ENCODE peak calls at places on chromosomes 5 and 9, in eight cellular contexts. J is HFFc6, B is ascending aorta, F is AG09309, M is psoas muscle, G is mucosa of descending colon, R is Peyer's patch, P is fibroblast of the aortic adventitia. Q is an unnamed sample.

GRCh38 chr5:73625905-73626811 is at the start of gene ARHGEF28:
- DNase-seq in J (peak), B (peak), F (no peak), M (peak), G (peak), R (no peak), P (peak), Q (no peak)

GRCh38 chr5:153211052-153211451 is 279.4 kb upstream of the GRIA1 start:
- DNase-seq in J (no peak), B (no peak), F (no peak), M (no peak), G (no peak), R (no peak), P (no peak), Q (no peak)

GRCh38 chr5:173746050-173746449 is 129.6 kb upstream of the BOD1 start:
- DNase-seq in J (no peak), B (no peak), F (no peak), M (no peak), G (no peak), R (no peak), P (no peak), Q (no peak)

GRCh38 chr5:172114875-172115422 is 73.1 kb downstream of the STK10 start:
- DNase-seq in J (no peak), B (no peak), F (no peak), M (peak), G (peak), R (peak), P (no peak), Q (no peak)

GRCh38 chr9:3337515-3337914 is 188.3 kb downstream of the RFX3 start:
- DNase-seq in J (peak), B (no peak), F (peak), M (no peak), G (no peak), R (no peak), P (peak), Q (peak)

GRCh38 chr5:151243564-151243963 is 9.4 kb upstream of the GM2A start:
- DNase-seq in J (no peak), B (no peak), F (no peak), M (no peak), G (no peak), R (no peak), P (no peak), Q (no peak)

GRCh38 chr9:87675466-87675865 is 50.5 kb upstream of the CTSL start:
- DNase-seq in J (no peak), B (no peak), F (no peak), M (no peak), G (no peak), R (no peak), P (no peak), Q (no peak)

GRCh38 chr9:34376596-34377401 is at the start of gene MYORG:
- DNase-seq in J (peak), B (peak), F (no peak), M (peak), G (peak), R (peak), P (peak), Q (peak)

GRCh38 chr9:79000218-79001002 is 571.4 kb upstream of the TLE4 start:
- DNase-seq in J (no peak), B (no peak), F (no peak), M (no peak), G (no peak), R (no peak), P (no peak), Q (no peak)

GRCh38 chr5:124634228-124634819 is 112.1 kb downstream of the ZNF608 start:
- DNase-seq in J (peak), B (no peak), F (no peak), M (no peak), G (no peak), R (no peak), P (no peak), Q (no peak)

GRCh38 chr5:97534166-97534565 is 351.1 kb upstream of the RIOK2 start:
- DNase-seq in J (peak), B (no peak), F (peak), M (no peak), G (no peak), R (no peak), P (peak), Q (peak)

GRCh38 chr5:73899055-73899454 is 273.1 kb downstream of the ARHGEF28 start:
- DNase-seq in J (no peak), B (no peak), F (no peak), M (no peak), G (no peak), R (no peak), P (no peak), Q (no peak)

GRCh38 chr9:68704804-68705635 is at the start of gene PIP5K1B:
- DNase-seq in J (peak), B (peak), F (no peak), M (peak), G (peak), R (peak), P (peak), Q (peak)

GRCh38 chr9:110179734-110180133 is 28.2 kb downstream of the C9orf152 start:
- DNase-seq in J (peak), B (no peak), F (peak), M (no peak), G (no peak), R (no peak), P (peak), Q (peak)

GRCh38 chr9:135101068-135101410 is 13.6 kb downstream of the OLFM1 start:
- DNase-seq in J (no peak), B (no peak), F (no peak), M (no peak), G (no peak), R (no peak), P (no peak), Q (no peak)

GRCh38 chr9:136129176-136129575 is 10.5 kb upstream of the TMEM250 start:
- DNase-seq in J (no peak), B (no peak), F (no peak), M (no peak), G (no peak), R (no peak), P (no peak), Q (no peak)

GRCh38 chr5:89396262-89396975 is 513.4 kb upstream of the MEF2C start:
- DNase-seq in J (no peak), B (no peak), F (peak), M (no peak), G (no peak), R (peak), P (peak), Q (no peak)

GRCh38 chr9:35675204-35675603 is 1.5 kb downstream of the CA9 start:
- DNase-seq in J (no peak), B (no peak), F (no peak), M (no peak), G (peak), R (no peak), P (no peak), Q (no peak)

GRCh38 chr9:126705767-126706697 is 92.3 kb downstream of the LMX1B start:
- DNase-seq in J (peak), B (peak), F (no peak), M (peak), G (no peak), R (peak), P (peak), Q (no peak)

GRCh38 chr5:157266286-157267007 is 524 bp downstream of the CYFIP2 start:
- DNase-seq in J (no peak), B (no peak), F (no peak), M (no peak), G (peak), R (peak), P (no peak), Q (no peak)

GRCh38 chr5:2013301-2014057 is 130.8 kb upstream of the IRX4 start:
- DNase-seq in J (no peak), B (no peak), F (no peak), M (no peak), G (no peak), R (no peak), P (no peak), Q (no peak)

GRCh38 chr5:168876419-168876818 is 297.3 kb upstream of the PANK3 start:
- DNase-seq in J (no peak), B (no peak), F (no peak), M (no peak), G (no peak), R (no peak), P (no peak), Q (no peak)

GRCh38 chr5:168872246-168872645 is 293.1 kb upstream of the PANK3 start:
- DNase-seq in J (no peak), B (no peak), F (no peak), M (no peak), G (no peak), R (no peak), P (no peak), Q (no peak)

GRCh38 chr5:168875839-168876238 is 296.7 kb upstream of the PANK3 start:
- DNase-seq in J (no peak), B (no peak), F (no peak), M (no peak), G (no peak), R (no peak), P (no peak), Q (no peak)

GRCh38 chr5:168877132-168877895 is 298.1 kb upstream of the PANK3 start:
- DNase-seq in J (no peak), B (no peak), F (no peak), M (no peak), G (no peak), R (no peak), P (no peak), Q (no peak)

GRCh38 chr5:168874713-168875380 is 295.7 kb upstream of the PANK3 start:
- DNase-seq in J (no peak), B (no peak), F (no peak), M (no peak), G (no peak), R (no peak), P (no peak), Q (no peak)
- TF ChIP-seq CTCF in J (peak), B (no peak), F (peak), M (no peak), G (no peak), R (no peak), P (peak), Q (no peak)

GRCh38 chr9:137836831-137837241 is 40.7 kb upstream of the CACNA1B start:
- DNase-seq in J (no peak), B (no peak), F (no peak), M (no peak), G (no peak), R (no peak), P (no peak), Q (no peak)
- TF ChIP-seq CTCF in J (peak), B (no peak), F (no peak), M (no peak), G (no peak), R (no peak), P (no peak), Q (no peak)

GRCh38 chr5:44740655-44741054 is 68.1 kb upstream of the MRPS30 start:
- DNase-seq in J (no peak), B (no peak), F (no peak), M (no peak), G (no peak), R (no peak), P (no peak), Q (no peak)
- TF ChIP-seq CTCF in J (no peak), B (no peak), F (no peak), M (no peak), G (no peak), R (no peak), P (no peak), Q (no peak)

DNA sequence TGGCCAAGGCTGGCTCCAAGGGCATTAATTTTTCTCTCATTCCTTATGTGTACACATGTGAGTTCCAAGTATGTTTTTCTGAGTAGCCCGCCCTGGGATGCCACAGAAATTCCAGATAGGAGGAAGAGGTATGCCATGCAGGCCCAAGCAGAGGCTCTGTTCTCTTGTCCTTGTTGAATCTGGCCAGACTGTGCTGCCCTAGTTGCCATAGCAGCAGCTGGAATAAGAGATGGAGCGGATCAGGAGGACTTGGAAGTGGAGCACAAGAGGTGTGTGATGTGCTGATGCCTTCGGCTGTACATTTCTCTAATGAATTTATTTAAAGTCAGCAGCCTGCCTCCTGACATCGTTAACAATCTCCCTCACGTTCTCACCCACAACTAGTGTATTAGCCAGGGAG is 235.6 kb upstream of the RPS23 start:
- DNase-seq in J (no peak), B (no peak), F (no peak), M (no peak), G (no peak), R (no peak), P (no peak), Q (no peak)
- TF ChIP-seq CTCF in J (no peak), B (no peak), F (no peak), M (no peak), G (no peak), R (no peak), P (no peak), Q (no peak)

GRCh38 chr5:38210701-38211353 is 47.5 kb upstream of the EGFLAM start:
- DNase-seq in J (no peak), B (no peak), F (no peak), M (no peak), G (no peak), R (no peak), P (no peak), Q (no peak)

GRCh38 chr5:38211354-38211710 is 47.0 kb upstream of the EGFLAM start:
- DNase-seq in J (no peak), B (no peak), F (no peak), M (no peak), G (no peak), R (no peak), P (no peak), Q (no peak)

GRCh38 chr5:38207343-38207742 is 51.0 kb upstream of the EGFLAM start:
- DNase-seq in J (no peak), B (no peak), F (no peak), M (no peak), G (no peak), R (no peak), P (no peak), Q (no peak)

GRCh38 chr5:38212307-38212706 is 46.1 kb upstream of the EGFLAM start:
- DNase-seq in J (no peak), B (no peak), F (no peak), M (no peak), G (no peak), R (no peak), P (no peak), Q (no peak)

GRCh38 chr5:38208782-38209378 is 49.5 kb upstream of the EGFLAM start:
- DNase-seq in J (peak), B (no peak), F (peak), M (no peak), G (no peak), R (no peak), P (peak), Q (peak)
- TF ChIP-seq CTCF in J (peak), B (no peak), F (peak), M (peak), G (no peak), R (no peak), P (peak), Q (peak)

GRCh38 chr5:23523998-23524397 is 16.6 kb downstream of the PRDM9 start:
- DNase-seq in J (no peak), B (no peak), F (no peak), M (no peak), G (no peak), R (no peak), P (no peak), Q (no peak)

GRCh38 chr5:23530571-23530970 is 23.2 kb downstream of the PRDM9 start:
- DNase-seq in J (no peak), B (no peak), F (no peak), M (no peak), G (no peak), R (no peak), P (no peak), Q (no peak)

GRCh38 chr5:23523031-23523430 is 15.6 kb downstream of the PRDM9 start:
- DNase-seq in J (no peak), B (no peak), F (no peak), M (no peak), G (no peak), R (no peak), P (no peak), Q (no peak)

GRCh38 chr5:23525751-23526150 is 18.3 kb downstream of the PRDM9 start:
- DNase-seq in J (no peak), B (no peak), F (no peak), M (no peak), G (no peak), R (no peak), P (no peak), Q (no peak)

GRCh38 chr5:23528677-23529076 is 21.3 kb downstream of the PRDM9 start:
- DNase-seq in J (no peak), B (no peak), F (no peak), M (no peak), G (no peak), R (no peak), P (no peak), Q (no peak)
- TF ChIP-seq CTCF in J (no peak), B (no peak), F (no peak), M (no peak), G (no peak), R (no peak), P (no peak), Q (no peak)

GRCh38 chr5:126846344-126846743 is 69.4 kb downstream of the LMNB1 start:
- DNase-seq in J (peak), B (no peak), F (no peak), M (no peak), G (no peak), R (no peak), P (peak), Q (no peak)
- TF ChIP-seq CTCF in J (peak), B (no peak), F (peak), M (no peak), G (no peak), R (no peak), P (peak), Q (no peak)

Q was measured in astrocyte of the cerebellum.